ENCODE peak calls at places on chromosomes 3 and 15, in six cellular contexts. F is GM12878; E is Right ventricle myocardium inferior; Q is HepG2; A is stimulated activated naive CD8-positive, alpha-beta T cell treated with anti-CD3 and anti-CD28 coated beads, Interleukin-15, amount 100 ng/mL, for 72 hours; J is CD4-positive, alpha-beta T cell. Z is an unnamed sample.

GRCh38 chr3:191330309-191330712 is at the start of gene UTS2B:
- ATAC-seq in F (peak; percentile 4), E (peak; percentile 15), Q (peak; percentile 14), A (no peak), J (no peak), Z (no peak)

GRCh38 chr3:124393340-124393739 is 336.9 kb upstream of the UMPS start:
- ATAC-seq in F (no peak), E (no peak), Q (no peak), A (no peak), J (no peak), Z (no peak)

GRCh38 chr3:51295625-51296024 is 89.5 kb upstream of the MANF start:
- ATAC-seq in F (peak; percentile 89), E (no peak), Q (no peak), A (no peak), J (no peak), Z (no peak)

GRCh38 chr3:184040010-184040409 is 8.5 kb downstream of the HTR3D start:
- ATAC-seq in F (peak; percentile 54), E (no peak), Q (peak; percentile 98), A (no peak), J (no peak), Z (no peak)

GRCh38 chr3:152524198-152525140 is 255.7 kb downstream of the MBNL1 start:
- ATAC-seq in F (peak; percentile 74), E (no peak), Q (peak; percentile 23), A (no peak), J (peak; percentile 48), Z (no peak)

GRCh38 chr3:151210676-151211381 is 7.8 kb upstream of the GPR171 start:
- ATAC-seq in F (peak; percentile 88), E (peak; percentile 39), Q (peak; percentile 98), A (peak; percentile 63), J (peak; percentile 43), Z (no peak)

GRCh38 chr3:37580237-37580636 is 281.4 kb upstream of the CTDSPL start:
- ATAC-seq in F (no peak), E (peak; percentile 93), Q (no peak), A (no peak), J (no peak), Z (no peak)

GRCh38 chr3:38004415-38005075 is 14.0 kb downstream of the VILL start:
- ATAC-seq in F (peak; percentile 85), E (peak; percentile 73), Q (peak; percentile 84), A (peak; percentile 52), J (peak; percentile 72), Z (peak; percentile 79)

GRCh38 chr3:66394261-66395249 is 106.3 kb downstream of the LRIG1 start:
- ATAC-seq in F (no peak), E (no peak), Q (no peak), A (no peak), J (no peak), Z (peak; percentile 12)

GRCh38 chr15:66482539-66482938 is 15.0 kb downstream of the SNAPC5 start:
- ATAC-seq in F (no peak), E (peak; percentile 75), Q (no peak), A (no peak), J (no peak), Z (no peak)

GRCh38 chr3:3165241-3165640 is 14.2 kb downstream of the CRBN start:
- ATAC-seq in F (no peak), E (no peak), Q (no peak), A (peak; percentile 54), J (no peak), Z (peak; percentile 86)

GRCh38 chr15:24848050-24848449 is 106.7 kb upstream of the SNRPN start:
- ATAC-seq in F (no peak), E (peak; percentile 77), Q (no peak), A (no peak), J (no peak), Z (no peak)

GRCh38 chr15:25691544-25692430 is 171.3 kb downstream of the ATP10A start:
- ATAC-seq in F (no peak), E (no peak), Q (no peak), A (no peak), J (no peak), Z (no peak)